ENCODE peak calls at places on chromosomes 5 and 9, in seven cellular contexts. B is natural killer cell, W is psoas muscle, Z is left cardiac atrium, M is T-helper 17 cell, T is heart left ventricle, D is gastroesophageal sphincter. R is an unnamed sample.

GRCh38 chr9:128887914-128888350 is 6.0 kb downstream of the LRRC8A start:
- ATAC-seq in B (no peak), W (no peak), Z (no peak), M (no peak), T (peak), D (no peak), R (no peak)

GRCh38 chr9:69894720-69895119 is 74.1 kb downstream of the CFAP95 start:
- ATAC-seq in B (no peak), W (no peak), Z (no peak), M (no peak), T (no peak), D (no peak), R (no peak)

GRCh38 chr9:134738869-134739659 is 97.5 kb downstream of the COL5A1 start:
- ATAC-seq in B (no peak), W (peak), Z (peak), M (no peak), T (peak), D (peak), R (no peak)

GRCh38 chr5:179912951-179913350 is 5.3 kb upstream of the TBC1D9B start:
- ATAC-seq in B (no peak), W (peak), Z (no peak), M (no peak), T (no peak), D (no peak), R (no peak)

GRCh38 chr5:134246771-134247329 is 21.0 kb upstream of the PPP2CA start:
- ATAC-seq in B (no peak), W (peak), Z (peak), M (no peak), T (peak), D (no peak), R (no peak)

GRCh38 chr5:93385665-93386064 is 195.4 kb downstream of the NR2F1-AS1 start:
- ATAC-seq in B (no peak), W (no peak), Z (no peak), M (no peak), T (no peak), D (no peak), R (no peak)

GRCh38 chr5:55636177-55636576 is 75.9 kb downstream of the SLC38A9 start:
- ATAC-seq in B (no peak), W (no peak), Z (peak), M (no peak), T (no peak), D (no peak), R (no peak)

GRCh38 chr9:95261890-95262289 is 55.6 kb downstream of the FANCC start:
- ATAC-seq in B (no peak), W (no peak), Z (peak), M (no peak), T (no peak), D (no peak), R (no peak)

GRCh38 chr5:139389701-139390638 is at the start of gene MZB1:
- ATAC-seq in B (peak), W (no peak), Z (no peak), M (peak), T (no peak), D (no peak), R (peak)

GRCh38 chr5:35089688-35090314 is 42.1 kb upstream of the AGXT2 start:
- ATAC-seq in B (no peak), W (no peak), Z (peak), M (peak), T (no peak), D (no peak), R (no peak)

GRCh38 chr5:5795074-5795779 is 372.8 kb downstream of the ICE1 start:
- ATAC-seq in B (no peak), W (peak), Z (peak), M (no peak), T (peak), D (no peak), R (no peak)

GRCh38 chr9:92500725-92501124 is 18.4 kb upstream of the ASPN start:
- ATAC-seq in B (no peak), W (no peak), Z (no peak), M (no peak), T (peak), D (no peak), R (no peak)

GRCh38 chr5:160161626-160162025 is 42.4 kb upstream of the PWWP2A start:
- ATAC-seq in B (no peak), W (no peak), Z (no peak), M (no peak), T (no peak), D (no peak), R (no peak)

GRCh38 chr9:136543830-136544548 is 1.9 kb downstream of the NOTCH1 start:
- ATAC-seq in B (no peak), W (no peak), Z (no peak), M (no peak), T (no peak), D (no peak), R (no peak)

GRCh38 chr9:70220216-70220615 is 38.6 kb upstream of the SMC5 start:
- ATAC-seq in B (no peak), W (no peak), Z (no peak), M (no peak), T (no peak), D (no peak), R (no peak)

GRCh38 chr9:71562140-71562539 is 206.2 kb downstream of the CEMIP2 start:
- ATAC-seq in B (peak), W (no peak), Z (no peak), M (no peak), T (no peak), D (no peak), R (no peak)

GRCh38 chr9:109437286-109437685 is 60.8 kb downstream of the PTPN3 start:
- ATAC-seq in B (no peak), W (peak), Z (no peak), M (no peak), T (peak), D (no peak), R (no peak)

R was measured in stimulated activated memory B cell treated with anti-CD40 and anti-IgM and Interleukin-4, amounts not matched to agents 10 μg/mL and 1 μg/mL and 100 μg/mL, for 72 hours.